ENCODE peak calls at places on chromosomes 2 and 18, in ten cellular contexts. I is left lung, J is upper lobe of right lung, M is adrenal gland, Y is uterus, K is tibial artery, G is hepatocyte, X is GM23338, Q is lower lobe of right lung, P is sigmoid colon. H is an unnamed sample. For H3K27me3, the result is how much of the 10 kb centered on the place peaks cover.

GRCh38 chr2:75564026-75564688 is 3.4 kb upstream of the EVA1A start:
- DNase-seq in M (no peak), I (no peak), X (no peak), P (no peak), J (no peak), G (no peak), K (no peak), Q (no peak), Y (no peak), H (no peak)

GRCh38 chr2:11112870-11113428 is 42.3 kb upstream of the SLC66A3 start:
- DNase-seq in Y (no peak), P (no peak), G (no peak), X (no peak), M (no peak), Q (no peak), J (peak), I (no peak), K (no peak), H (no peak)

GRCh38 chr18:9419956-9420631 is 55.2 kb upstream of the RALBP1 start:
- DNase-seq in K (no peak), P (peak), M (no peak), X (no peak), J (no peak), Y (no peak), I (no peak), Q (no peak), G (no peak), H (no peak)

GRCh38 chr2:216113572-216113971 is 4.4 kb downstream of the XRCC5 start:
- DNase-seq in K (no peak), I (no peak), P (no peak), G (no peak), Q (no peak), M (no peak), X (no peak), J (no peak), Y (no peak), H (no peak)

GRCh38 chr2:51718881-51719280 is 686.9 kb upstream of the NRXN1 start:
- DNase-seq in Q (no peak), M (no peak), K (no peak), Y (no peak), X (no peak), I (no peak), P (no peak), J (no peak), G (no peak), H (no peak)

GRCh38 chr2:112032615-112033457 is 22.2 kb upstream of the TMEM87B start:
- DNase-seq in I (no peak), Q (no peak), G (peak), K (no peak), X (no peak), M (peak), J (no peak), P (peak), Y (peak), H (peak)

GRCh38 chr2:41540268-41540963 is 507.4 kb upstream of the PKDCC start:
- DNase-seq in J (no peak), P (no peak), Q (no peak), K (no peak), G (no peak), X (no peak), M (no peak), I (no peak), Y (no peak), H (no peak)

GRCh38 chr2:28729698-28730097 is 21.9 kb upstream of the PPP1CB start:
- DNase-seq in G (no peak), K (no peak), X (no peak), I (no peak), P (no peak), M (no peak), J (no peak), Q (no peak), Y (no peak), H (no peak)

GRCh38 chr2:212713681-212714080 is 175.1 kb upstream of the ERBB4 start:
- DNase-seq in Y (no peak), X (no peak), Q (no peak), J (no peak), G (no peak), K (no peak), I (no peak), P (no peak), M (no peak), H (no peak)

GRCh38 chr2:71715241-71715750 is 261.9 kb downstream of the DYSF start:
- DNase-seq in G (no peak), M (no peak), X (no peak), J (no peak), Y (no peak), K (peak), P (peak), Q (no peak), I (no peak), H (no peak)

GRCh38 chr18:60117321-60117720 is 217.5 kb downstream of the PMAIP1 start:
- DNase-seq in G (no peak), Q (no peak), P (no peak), X (peak), Y (no peak), M (no peak), K (no peak), J (no peak), I (no peak), H (no peak)

GRCh38 chr2:66488946-66489345 is 54.0 kb downstream of the MEIS1 start:
- DNase-seq in G (no peak), Q (no peak), J (no peak), K (no peak), X (no peak), I (no peak), Y (no peak), M (no peak), P (no peak), H (no peak)

GRCh38 chr2:98829586-98830270 is 98.8 kb upstream of the MGAT4A start:
- DNase-seq in J (no peak), G (no peak), X (no peak), M (no peak), Y (no peak), P (no peak), K (no peak), Q (no peak), I (no peak), H (no peak)

GRCh38 chr2:31270136-31270535 is 36.2 kb downstream of the EHD3 start:
- DNase-seq in J (no peak), P (no peak), M (no peak), K (no peak), G (no peak), X (peak), Y (no peak), I (no peak), Q (no peak), H (no peak)

GRCh38 chr2:10935366-10935918 is 23.7 kb downstream of the KCNF1 start:
- DNase-seq in P (no peak), M (no peak), X (no peak), Y (no peak), K (no peak), G (no peak), Q (no peak), J (no peak), I (no peak), H (no peak)

GRCh38 chr2:44680983-44681481 is 260.5 kb upstream of the SIX3 start:
- DNase-seq in G (peak), Y (no peak), P (no peak), K (no peak), X (no peak), M (no peak), Q (no peak), I (no peak), J (no peak), H (no peak)

GRCh38 chr2:70922591-70923234 is 13.0 kb upstream of the ATP6V1B1 start:
- DNase-seq in G (peak), Y (no peak), P (peak), K (peak), M (no peak), X (peak), I (no peak), J (no peak), Q (no peak), H (no peak)

DNA sequence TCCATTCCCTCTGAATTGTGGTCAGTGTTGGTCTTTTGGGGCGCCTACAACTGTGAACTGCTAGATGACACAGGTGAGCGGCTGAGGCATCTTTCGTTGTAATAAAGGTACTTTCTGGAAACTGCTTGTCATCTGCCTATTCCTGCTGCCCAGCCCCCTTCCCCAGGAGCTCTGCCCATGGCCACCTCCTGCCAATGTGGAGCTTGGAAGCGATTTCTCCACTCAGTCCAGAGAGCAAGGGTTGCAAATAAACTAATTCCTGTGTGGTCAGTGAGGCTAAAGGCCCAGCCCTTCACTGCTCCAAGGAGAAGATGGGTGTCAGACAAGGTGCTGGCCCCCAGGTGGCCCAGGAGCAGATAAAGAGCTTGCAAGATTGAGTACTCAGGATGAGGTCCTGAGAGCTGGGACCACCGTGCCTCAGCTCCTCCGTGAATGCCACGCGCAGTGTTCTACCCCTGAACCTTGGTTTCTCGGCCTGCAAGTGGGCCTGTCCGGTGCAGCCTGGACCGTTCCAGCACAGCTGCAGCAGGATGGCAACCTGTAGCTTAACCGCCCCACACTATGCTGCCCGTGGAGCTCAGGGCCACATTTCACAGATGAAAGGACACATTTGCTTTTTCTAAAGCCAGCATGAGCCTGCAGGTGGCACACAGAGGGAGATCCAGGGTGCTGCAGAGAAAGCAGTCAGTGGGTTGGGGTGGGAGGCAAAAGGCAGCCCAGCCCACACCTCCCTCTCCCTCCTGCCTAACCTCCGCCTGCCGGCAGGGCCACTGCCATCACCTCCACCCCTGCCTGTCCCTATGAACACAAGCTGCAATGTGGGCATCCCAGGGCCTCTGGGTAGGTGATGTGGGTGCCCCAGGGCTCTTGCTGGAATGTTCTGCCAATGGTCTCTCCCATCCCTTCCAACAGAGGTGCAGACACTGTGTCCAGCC is 78.7 kb upstream of the OTOF start:
- DNase-seq in K (peak), Q (no peak), X (no peak), M (no peak), Y (no peak), P (peak), J (peak), G (no peak), I (peak), H (no peak)
- H3K27me3 ChIP-seq in K (under half), Q (under half), X (under half), M (under half), Y (under half), P (under half), J (under half), G (under half), I (under half), H (under half)

DNA sequence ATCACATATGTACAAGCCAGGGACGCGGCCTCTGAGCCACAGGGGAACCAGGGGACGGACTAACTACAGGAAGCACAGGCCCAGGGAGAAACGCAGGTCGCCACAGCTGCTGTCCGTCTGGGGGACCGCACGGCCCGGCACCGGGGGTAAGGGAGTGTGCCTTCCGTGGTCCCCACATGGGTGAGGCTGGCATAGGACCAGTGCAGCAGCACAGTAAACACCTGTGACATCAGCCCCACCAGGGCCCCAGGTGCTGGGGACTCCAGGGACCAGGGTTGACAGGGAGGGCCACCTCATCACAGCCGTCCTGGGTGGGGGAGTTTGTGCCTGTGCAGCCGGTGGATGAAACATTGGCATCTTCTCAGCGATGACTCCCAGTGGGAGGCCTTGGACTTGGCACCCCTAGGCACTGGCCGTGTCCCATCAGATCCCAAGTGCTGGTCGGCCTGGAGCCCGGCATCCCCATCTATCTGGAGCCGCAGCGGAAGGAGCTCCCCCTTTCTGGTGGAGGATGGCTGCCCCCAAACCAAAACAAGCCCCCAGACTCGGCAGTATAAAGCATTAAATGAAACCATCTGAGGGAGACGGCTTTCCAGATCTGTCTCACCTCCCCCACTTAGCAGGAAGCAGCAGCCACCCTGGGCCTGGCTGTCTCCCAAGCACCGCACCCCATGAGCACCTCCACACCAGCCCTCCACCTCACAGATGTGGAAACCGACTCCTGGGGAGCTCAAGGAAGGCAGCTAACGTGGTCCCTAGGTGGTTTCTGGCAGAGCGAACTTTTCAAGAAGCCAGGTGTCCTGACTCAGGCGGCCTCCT is 22.5 kb downstream of the AQP12A start:
- DNase-seq in G (no peak), Y (no peak), P (no peak), K (no peak), Q (no peak), J (no peak), I (peak), M (no peak), X (no peak), H (no peak)
- H3K27me3 ChIP-seq in G (under half), Y (under half), P (under half), K (under half), Q (under half), J (under half), I (under half), M (under half), X (under half), H (under half)

GRCh38 chr2:20224716-20225293 is at the start of gene SDC1:
- DNase-seq in Q (peak), J (peak), M (peak), K (no peak), P (peak), I (peak), Y (no peak), G (peak), X (peak), H (peak)
- H3K27me3 ChIP-seq in Q (under half), J (under half), M (under half), K (under half), P (under half), I (under half), Y (under half), G (under half), X (under half), H (under half)

DNA sequence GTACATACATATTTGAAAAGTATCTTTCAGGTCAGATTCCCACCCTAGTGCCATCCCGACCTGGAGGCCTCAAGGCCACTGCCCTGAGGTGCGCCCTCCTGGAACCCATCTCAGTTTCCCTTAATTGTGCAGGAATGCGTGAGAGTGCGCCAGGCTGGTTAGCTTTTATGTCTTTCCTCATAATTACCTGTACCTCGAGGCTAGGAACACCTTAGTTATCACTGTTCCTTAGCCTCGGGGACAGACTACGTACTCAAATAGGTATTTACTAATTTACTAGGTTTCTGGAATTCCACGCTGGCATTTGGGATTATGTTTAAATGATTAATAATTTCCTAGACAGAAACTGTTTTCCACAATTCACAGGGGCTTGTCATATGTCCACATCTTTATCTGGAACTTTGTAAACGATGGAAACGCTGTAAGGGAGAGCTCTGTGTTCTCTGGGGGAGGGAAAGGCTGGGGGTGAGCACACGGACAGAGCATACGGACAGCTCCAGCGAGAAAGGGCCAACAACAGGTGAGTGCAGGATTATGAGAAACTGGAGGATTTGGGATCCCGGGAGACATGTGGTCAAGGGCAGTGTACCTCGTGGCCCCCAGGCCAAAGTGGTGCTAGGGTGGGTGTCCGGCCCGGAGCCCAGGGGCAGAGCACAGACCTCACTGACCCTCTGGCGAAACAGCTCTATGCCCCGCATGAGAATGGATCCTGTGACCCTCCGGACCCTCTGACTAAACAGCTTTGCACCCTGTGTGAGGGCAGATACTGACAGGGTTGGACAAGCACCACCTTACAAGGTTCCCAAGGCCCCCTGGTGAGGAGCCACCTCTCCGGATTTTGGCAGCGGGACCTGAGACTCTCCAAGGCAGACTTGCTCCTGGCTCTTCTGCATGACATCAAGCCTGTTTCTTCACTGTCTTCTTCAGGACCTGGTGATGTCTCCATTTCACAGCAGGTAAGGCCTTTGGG is 102.0 kb upstream of the PXDN start:
- DNase-seq in Q (no peak), K (peak), M (no peak), J (peak), I (no peak), X (no peak), P (no peak), G (no peak), Y (no peak), H (no peak)
- H3K27me3 ChIP-seq in Q (under half), K (under half), M (under half), J (under half), I (under half), X (under half), P (under half), G (under half), Y (under half), H (under half)

GRCh38 chr2:137737559-137737958 is 226.7 kb upstream of the HNMT start:
- DNase-seq in X (no peak), Y (no peak), J (no peak), K (no peak), G (no peak), Q (no peak), I (no peak), M (no peak), P (no peak), H (no peak)
- H3K27me3 ChIP-seq in X (under half), Y (under half), J (under half), K (under half), G (under half), Q (under half), I (under half), M (under half), P (under half), H (under half)

H was measured in heart left ventricle.